ENCODE peak calls at places on chromosomes 7 and 10, in four cellular contexts. P, Z, J and K are unnamed samples.

GRCh38 chr7:36115448-36116321 is 37.4 kb upstream of the EEPD1 start:
- DNase-seq in Z (peak; percentile 85), J (peak; percentile 74), P (peak; percentile 91), K (peak; percentile 75)

GRCh38 chr10:84540617-84541288 is 212.4 kb downstream of the CCSER2 start:
- DNase-seq in P (peak; percentile 79), J (peak; percentile 84), Z (peak; percentile 58), K (peak; percentile 68)

GRCh38 chr7:30019387-30019786 is 7.1 kb downstream of the FKBP14 start:
- DNase-seq in J (no peak), P (no peak), Z (no peak), K (no peak)

GRCh38 chr10:79178614-79179403 is 110.0 kb downstream of the ZMIZ1 start:
- DNase-seq in J (no peak), Z (no peak), P (no peak), K (no peak)

GRCh38 chr10:61992059-61992460 is 90.6 kb downstream of the ARID5B start:
- DNase-seq in J (no peak), P (peak; percentile 78), Z (no peak), K (no peak)

GRCh38 chr10:818526-819220 is 112.8 kb downstream of the LARP4B start:
- DNase-seq in P (no peak), Z (no peak), J (no peak), K (no peak)

GRCh38 chr10:75450654-75451419 is 19.4 kb downstream of the LRMDA start:
- DNase-seq in Z (no peak), P (no peak), J (no peak), K (no peak)

GRCh38 chr7:24962418-24962962 is 17.5 kb downstream of the OSBPL3 start:
- DNase-seq in P (no peak), Z (no peak), J (no peak), K (no peak)

GRCh38 chr7:1005303-1005702 is 22.3 kb downstream of the CYP2W1 start:
- DNase-seq in P (no peak), Z (no peak), J (no peak), K (no peak)

GRCh38 chr10:113018034-113018433 is 68.0 kb downstream of the TCF7L2 start:
- DNase-seq in Z (no peak), P (no peak), J (no peak), K (no peak)

GRCh38 chr7:3415730-3416366 is 114.8 kb downstream of the SDK1 start:
- DNase-seq in Z (no peak), J (no peak), P (no peak), K (no peak)

GRCh38 chr10:6819301-6819700 is 239.2 kb upstream of the PRKCQ start:
- DNase-seq in P (no peak), J (no peak), Z (no peak), K (no peak)

GRCh38 chr10:86655173-86655540 is 810 bp downstream of the OPN4 start:
- DNase-seq in J (no peak), P (no peak), Z (no peak), K (no peak)

GRCh38 chr7:19106308-19107141 is 10.9 kb downstream of the TWIST1 start:
- DNase-seq in J (no peak), P (no peak), Z (no peak), K (no peak)

GRCh38 chr10:70694410-70695179 is 22.3 kb downstream of the ADAMTS14 start:
- DNase-seq in P (no peak), J (no peak), Z (no peak), K (no peak)

GRCh38 chr7:4257390-4258111 is 424.5 kb upstream of the FOXK1 start:
- DNase-seq in J (no peak), Z (no peak), P (no peak), K (no peak)

GRCh38 chr7:151663382-151664100 is 143.8 kb upstream of the RHEB start:
- DNase-seq in P (peak; percentile 50), J (no peak), Z (no peak), K (no peak)

GRCh38 chr10:16009736-16010259 is 149.5 kb upstream of the MINDY3 start:
- DNase-seq in J (no peak), P (no peak), Z (no peak), K (no peak)